ENCODE peak calls at places on chromosomes 5 and 9, in nine cellular contexts. W is psoas muscle, L is lung microvascular endothelial cell, U is HCEC 1CT, Q is GM03348, S is SW480, Y is mesenchymal stem cell, J is NCI-H1417, T is PC-3. D is an unnamed sample.

GRCh38 chr5:119578937-119579336 is 50.4 kb upstream of the FAM170A start:
- DNase-seq in T (peak), W (no peak), S (peak), Q (no peak), Y (peak), J (peak), L (peak), U (peak), D (peak)

GRCh38 chr5:36301858-36302603 is at the start of gene RANBP3L:
- DNase-seq in J (no peak), Q (no peak), U (peak), W (no peak), S (peak), T (peak), L (peak), Y (peak), D (no peak)

GRCh38 chr9:122370303-122370702 is 521 bp upstream of the PTGS1 start:
- DNase-seq in Q (no peak), S (no peak), W (no peak), U (no peak), L (no peak), Y (no peak), J (no peak), T (no peak), D (no peak)

GRCh38 chr5:84480873-84481637 is 96.4 kb upstream of the EDIL3 start:
- DNase-seq in L (no peak), U (no peak), S (no peak), T (peak), W (no peak), J (no peak), Q (no peak), Y (no peak), D (no peak)

GRCh38 chr5:78364005-78364404 is 3.6 kb downstream of the SCAMP1 start:
- DNase-seq in Q (no peak), W (no peak), U (peak), J (no peak), T (no peak), Y (no peak), S (no peak), L (no peak), D (no peak)

GRCh38 chr5:134138416-134139376 is 24.2 kb downstream of the TCF7 start:
- DNase-seq in L (no peak), J (no peak), U (peak), Q (peak), S (no peak), W (peak), T (peak), Y (peak), D (no peak)

GRCh38 chr9:89428901-89429890 is 68.7 kb downstream of the SEMA4D start:
- DNase-seq in U (no peak), Q (no peak), Y (no peak), S (no peak), W (peak), T (no peak), J (no peak), L (no peak), D (no peak)

GRCh38 chr5:122151640-122152039 is 22.3 kb downstream of the ZNF474 start:
- DNase-seq in U (peak), Q (peak), S (no peak), Y (peak), W (no peak), J (no peak), L (peak), T (peak), D (no peak)

GRCh38 chr9:84671651-84672467 is 2.3 kb downstream of the NTRK2 start:
- DNase-seq in W (no peak), L (no peak), U (no peak), J (no peak), T (no peak), Q (no peak), S (no peak), Y (no peak), D (no peak)

GRCh38 chr5:74034738-74035137 is 408.7 kb downstream of the ARHGEF28 start:
- DNase-seq in Q (peak), U (peak), W (no peak), T (peak), J (no peak), S (peak), L (peak), Y (peak), D (no peak)

GRCh38 chr9:91243029-91243428 is 118.7 kb downstream of the AUH start:
- DNase-seq in Y (no peak), S (no peak), U (no peak), Q (no peak), J (peak), L (no peak), T (no peak), W (no peak), D (no peak)

GRCh38 chr5:120678279-120678678 is 214.2 kb downstream of the PRR16 start:
- DNase-seq in W (no peak), J (no peak), S (no peak), Y (peak), T (no peak), Q (peak), U (peak), L (no peak), D (no peak)

GRCh38 chr5:16784843-16785791 is 151.0 kb downstream of the MYO10 start:
- DNase-seq in Q (no peak), J (no peak), L (no peak), W (peak), U (no peak), T (no peak), S (no peak), Y (no peak), D (no peak)

GRCh38 chr5:77971965-77972544 is 195.9 kb upstream of the TBCA start:
- DNase-seq in W (no peak), T (no peak), Y (no peak), L (no peak), U (no peak), Q (no peak), S (no peak), J (no peak), D (no peak)

GRCh38 chr5:77882670-77883257 is 106.6 kb upstream of the TBCA start:
- DNase-seq in J (no peak), Q (peak), U (peak), W (no peak), S (no peak), L (peak), T (peak), Y (peak), D (no peak)

GRCh38 chr9:113619156-113619861 is 155.8 kb downstream of the RGS3 start:
- DNase-seq in J (no peak), U (no peak), L (no peak), Y (no peak), S (no peak), T (no peak), Q (no peak), W (no peak), D (no peak)

GRCh38 chr5:151660616-151661015 is 26.1 kb downstream of the SPARC start:
- DNase-seq in Q (peak), J (no peak), Y (peak), T (no peak), S (no peak), U (peak), W (no peak), L (peak), D (no peak)

GRCh38 chr5:111855356-111855755 is 98.4 kb upstream of the NREP start:
- DNase-seq in L (no peak), T (no peak), S (no peak), U (no peak), Y (no peak), W (no peak), Q (no peak), J (no peak), D (no peak)

GRCh38 chr9:89421595-89421994 is 76.3 kb downstream of the SEMA4D start:
- DNase-seq in T (no peak), S (no peak), Y (no peak), U (no peak), J (no peak), L (no peak), W (peak), Q (no peak), D (no peak)

GRCh38 chr5:6379246-6379645 is 899 bp upstream of the MED10 start:
- DNase-seq in J (no peak), U (no peak), S (no peak), L (no peak), T (no peak), Y (no peak), Q (no peak), W (no peak), D (no peak)

GRCh38 chr5:149429839-149430721 is 51.0 kb upstream of the IL17B start:
- DNase-seq in L (peak), Q (no peak), J (no peak), Y (peak), S (no peak), W (peak), U (peak), T (no peak), D (no peak)

GRCh38 chr5:154421868-154422267 is 23.9 kb upstream of the SAP30L start:
- DNase-seq in Y (peak), U (peak), L (peak), J (no peak), W (no peak), S (no peak), T (peak), Q (peak), D (no peak)

GRCh38 chr5:37814699-37815098 is 25.1 kb downstream of the GDNF start:
- DNase-seq in Y (peak), L (peak), J (no peak), W (no peak), Q (no peak), T (peak), U (no peak), S (no peak), D (no peak)

GRCh38 chr5:69509212-69509611 is 16.6 kb downstream of the OCLN start:
- DNase-seq in Y (no peak), L (no peak), Q (no peak), J (no peak), U (no peak), S (no peak), W (no peak), T (no peak), D (no peak)

GRCh38 chr5:133195250-133195649 is 143.4 kb downstream of the HSPA4 start:
- DNase-seq in U (no peak), W (no peak), T (no peak), S (no peak), L (no peak), J (no peak), Q (no peak), Y (no peak), D (no peak)

GRCh38 chr5:124276166-124276565 is 470.3 kb downstream of the ZNF608 start:
- DNase-seq in T (no peak), S (no peak), U (no peak), Q (no peak), Y (no peak), J (no peak), W (no peak), L (no peak), D (no peak)

GRCh38 chr5:139385061-139385889 is 2.2 kb upstream of the SLC23A1 start:
- DNase-seq in Q (peak), Y (peak), S (peak), U (no peak), L (peak), T (no peak), J (peak), W (no peak), D (no peak)

GRCh38 chr5:39132792-39133191 is 58.6 kb upstream of the RICTOR start:
- DNase-seq in J (no peak), S (no peak), Y (no peak), L (no peak), W (no peak), U (no peak), Q (no peak), T (no peak), D (no peak)

GRCh38 chr5:81172710-81173109 is 60.4 kb upstream of the CKMT2 start:
- DNase-seq in L (no peak), U (no peak), S (no peak), W (no peak), T (no peak), Q (no peak), Y (no peak), J (no peak), D (no peak)

GRCh38 chr5:2802693-2803365 is 51.4 kb upstream of the IRX2 start:
- DNase-seq in W (no peak), Y (no peak), L (no peak), S (peak), U (no peak), T (no peak), J (peak), Q (no peak), D (no peak)

GRCh38 chr9:92425578-92425977 is 1.3 kb upstream of the OMD start:
- DNase-seq in W (no peak), Q (peak), S (no peak), T (no peak), J (no peak), Y (no peak), L (no peak), U (no peak), D (no peak)

GRCh38 chr5:126486332-126486731 is 63.1 kb downstream of the GRAMD2B start:
- DNase-seq in T (no peak), S (no peak), Q (no peak), L (no peak), J (no peak), W (no peak), U (no peak), Y (no peak), D (no peak)

GRCh38 chr9:120625222-120625621 is 45.3 kb upstream of the CDK5RAP2 start:
- DNase-seq in Y (no peak), L (peak), U (peak), Q (no peak), S (no peak), T (no peak), J (no peak), W (no peak), D (no peak)

GRCh38 chr9:3719286-3719685 is 193.5 kb upstream of the RFX3 start:
- DNase-seq in W (no peak), L (peak), Q (no peak), U (peak), S (no peak), T (peak), Y (no peak), J (no peak), D (no peak)

GRCh38 chr5:162067138-162067537 is 435 bp upstream of the GABRG2 start:
- DNase-seq in J (no peak), Y (no peak), S (no peak), U (no peak), W (no peak), Q (no peak), T (no peak), L (no peak), D (no peak)

GRCh38 chr5:151924564-151925395 is at the start of gene GLRA1:
- DNase-seq in Y (peak), W (peak), S (peak), T (peak), U (no peak), J (no peak), Q (peak), L (peak), D (no peak)

GRCh38 chr5:111731638-111732037 is 25.4 kb downstream of the NREP start:
- DNase-seq in U (no peak), Q (no peak), Y (no peak), W (no peak), T (no peak), J (no peak), S (no peak), L (no peak), D (no peak)

GRCh38 chr9:131480258-131480657 is 22.5 kb upstream of the POMT1 start:
- DNase-seq in U (no peak), J (no peak), L (no peak), T (peak), W (peak), Q (no peak), Y (no peak), S (no peak), D (no peak)

GRCh38 chr9:81522721-81523551 is 166.4 kb downstream of the TLE1 start:
- DNase-seq in T (peak), U (peak), J (peak), Y (peak), W (no peak), S (peak), Q (peak), L (peak), D (peak)